ENCODE peak calls at places on chromosomes 7 and 10, in eight cellular contexts. H is esophagus muscularis mucosa, R is breast epithelium, I is esophagus squamous epithelium, F is suprapubic skin, U is body of pancreas, K is GM12891, V is IMR-90. Z is an unnamed sample.

GRCh38 chr10:11521860-11522259 is 89.6 kb downstream of the USP6NL start:
- DNase-seq in H (no peak), R (no peak), I (no peak), F (no peak), U (no peak), K (no peak), V (peak; percentile 58), Z (no peak)

GRCh38 chr7:90459888-90460287 is 9.6 kb upstream of the PTTG1IP2 start:
- DNase-seq in H (no peak), R (no peak), I (no peak), F (no peak), U (no peak), K (no peak), V (peak; percentile 8), Z (no peak)

GRCh38 chr7:92881091-92881485 is 44.7 kb upstream of the CDK6 start:
- DNase-seq in H (no peak), R (no peak), I (no peak), F (no peak), U (no peak), K (no peak), V (no peak), Z (no peak)

GRCh38 chr10:4250497-4250887 is 465.5 kb upstream of the KLF6 start:
- DNase-seq in H (no peak), R (no peak), I (no peak), F (no peak), U (no peak), K (no peak), V (no peak), Z (no peak)

GRCh38 chr7:39709768-39710291 is 86.5 kb downstream of the RALA start:
- DNase-seq in H (no peak), R (no peak), I (no peak), F (no peak), U (peak; percentile 10), K (no peak), V (peak; percentile 91), Z (no peak)

GRCh38 chr10:79298403-79299244 is 48.6 kb upstream of the PPIF start:
- DNase-seq in H (no peak), R (no peak), I (no peak), F (no peak), U (no peak), K (no peak), V (peak; percentile 99), Z (peak; percentile 89)

GRCh38 chr10:125783957-125784356 is 8.3 kb upstream of the MMP21 start:
- DNase-seq in H (no peak), R (no peak), I (no peak), F (no peak), U (no peak), K (no peak), V (peak; percentile 4), Z (no peak)

GRCh38 chr7:123538189-123538714 is 3.9 kb upstream of the IQUB start:
- DNase-seq in H (no peak), R (no peak), I (no peak), F (no peak), U (no peak), K (no peak), V (peak; percentile 90), Z (peak; percentile 55)

GRCh38 chr7:42502022-42502421 is 265.0 kb upstream of the GLI3 start:
- DNase-seq in H (no peak), R (no peak), I (no peak), F (no peak), U (no peak), K (no peak), V (no peak), Z (no peak)
- TF ChIP-seq POLR2A in H (no peak), R (no peak), I (no peak), F (no peak), U (no peak), K (no peak), V (no peak), Z (no peak)

GRCh38 chr7:70459546-70459945 is 672.4 kb upstream of the GALNT17 start:
- DNase-seq in H (no peak), R (no peak), I (no peak), F (no peak), U (no peak), K (no peak), V (no peak), Z (no peak)
- TF ChIP-seq POLR2A in H (no peak), R (no peak), I (no peak), F (no peak), U (no peak), K (no peak), V (no peak), Z (no peak)

GRCh38 chr10:15092855-15093408 is 4.2 kb upstream of the RPP38 start:
- DNase-seq in H (no peak), R (no peak), I (no peak), F (no peak), U (no peak), K (no peak), V (no peak), Z (no peak)

GRCh38 chr10:15099886-15100285 is 2.7 kb downstream of the RPP38 start:
- DNase-seq in H (no peak), R (no peak), I (no peak), F (no peak), U (no peak), K (no peak), V (no peak), Z (no peak)

GRCh38 chr10:15091418-15091817 is 2.8 kb upstream of the ACBD7 start:
- DNase-seq in H (no peak), R (no peak), I (no peak), F (no peak), U (no peak), K (no peak), V (no peak), Z (no peak)

GRCh38 chr10:15096661-15097010 is 519 bp upstream of the RPP38 start:
- DNase-seq in H (no peak), R (no peak), I (no peak), F (no peak), U (no peak), K (no peak), V (no peak), Z (no peak)

DNA sequence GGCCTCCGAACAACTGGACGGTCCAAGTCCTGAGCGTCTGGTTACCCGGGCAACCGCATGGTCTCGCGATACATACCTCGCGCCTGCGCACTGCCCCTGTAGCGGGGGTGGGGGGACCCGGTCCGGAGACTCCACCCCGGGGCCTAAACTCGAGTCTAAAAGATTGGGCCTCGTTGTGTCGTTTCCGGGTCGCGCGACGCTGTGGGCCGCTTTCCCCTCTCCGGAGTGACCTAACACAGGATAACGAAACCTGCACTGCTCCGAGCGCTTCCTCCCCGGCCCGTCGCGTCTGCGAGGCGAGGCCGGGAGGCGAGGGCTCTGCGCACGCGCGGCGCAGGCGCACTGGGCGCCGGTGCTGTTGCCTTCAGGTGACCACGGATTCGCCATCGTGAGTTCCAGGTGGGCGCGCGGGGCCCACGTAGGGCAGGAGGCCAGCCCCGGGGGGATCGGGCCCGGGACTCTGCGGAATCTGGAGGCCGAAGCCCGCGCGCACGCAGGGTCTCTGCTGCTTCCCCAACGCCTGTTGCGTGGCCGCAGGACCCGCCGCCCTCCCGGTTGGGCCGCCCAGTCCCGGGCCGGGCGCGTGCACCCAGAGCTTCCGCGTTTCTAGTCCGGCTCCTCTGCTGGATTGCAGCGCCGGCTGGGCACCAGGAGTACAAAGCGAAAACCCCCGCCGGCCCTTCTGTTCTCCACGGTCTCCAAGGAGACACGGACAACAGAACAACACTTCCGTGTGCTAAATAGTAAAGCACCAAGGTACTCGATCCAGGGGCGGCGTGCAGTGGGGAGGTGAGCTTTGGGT is at the start of gene RPP38:
- DNase-seq in H (peak; percentile 99), R (peak; percentile 94), I (peak; percentile 85), F (peak; percentile 98), U (peak; percentile 98), K (peak; percentile 96), V (peak; percentile 92), Z (peak; percentile 94)
- TF ChIP-seq POLR2A in H (no peak), R (no peak), I (no peak), F (no peak), U (peak; percentile 85), K (peak; percentile 84), V (peak; percentile 84), Z (peak; percentile 90)

GRCh38 chr10:47225928-47226645 is 73.9 kb upstream of the GDF10 start:
- DNase-seq in H (peak; percentile 85), R (no peak), I (no peak), F (no peak), U (no peak), K (no peak), V (no peak), Z (no peak)

GRCh38 chr10:47222461-47222860 is 77.5 kb upstream of the GDF10 start:
- DNase-seq in H (no peak), R (no peak), I (no peak), F (no peak), U (no peak), K (no peak), V (no peak), Z (no peak)

GRCh38 chr10:47225186-47225927 is 74.6 kb upstream of the GDF10 start:
- DNase-seq in H (no peak), R (no peak), I (no peak), F (no peak), U (no peak), K (no peak), V (no peak), Z (no peak)

GRCh38 chr10:47218803-47219202 is 81.2 kb upstream of the GDF10 start:
- DNase-seq in H (no peak), R (no peak), I (no peak), F (no peak), U (no peak), K (no peak), V (no peak), Z (no peak)

DNA sequence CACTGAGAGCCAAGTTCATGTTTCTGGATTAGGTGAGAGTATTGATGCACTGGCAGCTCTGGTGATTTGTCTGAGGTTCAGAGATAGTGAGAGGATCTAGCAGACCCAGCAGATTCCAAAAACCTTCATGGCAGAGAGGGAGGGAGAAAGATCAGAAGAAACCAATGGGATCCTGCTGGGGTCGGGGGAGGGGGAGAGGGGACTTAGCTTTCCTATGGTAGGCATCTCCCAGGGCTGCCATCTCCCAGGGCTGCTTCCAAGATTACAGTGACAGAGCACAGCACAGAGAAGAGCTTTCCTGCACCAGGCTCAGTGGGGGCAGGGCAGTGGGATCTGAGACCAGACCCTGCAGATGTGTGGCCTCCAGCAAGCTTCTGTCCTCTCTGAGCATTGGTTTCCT is 76.8 kb upstream of the GDF10 start:
- DNase-seq in H (no peak), R (no peak), I (no peak), F (no peak), U (no peak), K (no peak), V (no peak), Z (no peak)
- TF ChIP-seq POLR2A in H (no peak), R (no peak), I (no peak), F (no peak), U (no peak), K (no peak), V (no peak), Z (no peak)